ENCODE peak calls at places on chromosomes 3 and 15, in six cellular contexts. B is A549, N is HepG2, R is GM12878, K is SK-N-SH, J is K562. A is an unnamed sample.

GRCh38 chr3:18891641-18892040 is 256.7 kb upstream of the KCNH8 start:
- DNase-seq in B (no peak), N (no peak), R (no peak), K (no peak), J (no peak), A (no peak)

GRCh38 chr3:49883992-49884391 is 14.3 kb upstream of the CAMKV start:
- DNase-seq in B (no peak), N (no peak), R (no peak), K (no peak), J (no peak), A (no peak)

GRCh38 chr15:31372635-31373091 is 46.0 kb downstream of the KLF13 start:
- DNase-seq in B (no peak), N (no peak), R (no peak), K (peak), J (no peak), A (no peak)

GRCh38 chr3:54882114-54882833 is 45.6 kb downstream of the LRTM1 start:
- DNase-seq in B (peak), N (no peak), R (no peak), K (no peak), J (no peak), A (no peak)

GRCh38 chr3:135057996-135058395 is 262.9 kb downstream of the EPHB1 start:
- DNase-seq in B (no peak), N (no peak), R (no peak), K (no peak), J (no peak), A (no peak)

GRCh38 chr3:10263549-10264363 is 15.5 kb downstream of the TATDN2 start:
- DNase-seq in B (peak), N (no peak), R (no peak), K (peak), J (peak), A (peak)

GRCh38 chr3:19934098-19934566 is at the start of gene EFHB:
- DNase-seq in B (peak), N (peak), R (no peak), K (peak), J (peak), A (peak)

GRCh38 chr3:12476238-12476897 is 7.9 kb upstream of the TSEN2 start:
- DNase-seq in B (no peak), N (no peak), R (no peak), K (no peak), J (no peak), A (no peak)

GRCh38 chr3:10417849-10418248 is 87.5 kb downstream of the ATP2B2 start:
- DNase-seq in B (peak), N (peak), R (no peak), K (peak), J (peak), A (peak)

GRCh38 chr3:12961007-12961725 is 112.1 kb downstream of the IQSEC1 start:
- DNase-seq in B (no peak), N (no peak), R (no peak), K (no peak), J (peak), A (no peak)

DNA sequence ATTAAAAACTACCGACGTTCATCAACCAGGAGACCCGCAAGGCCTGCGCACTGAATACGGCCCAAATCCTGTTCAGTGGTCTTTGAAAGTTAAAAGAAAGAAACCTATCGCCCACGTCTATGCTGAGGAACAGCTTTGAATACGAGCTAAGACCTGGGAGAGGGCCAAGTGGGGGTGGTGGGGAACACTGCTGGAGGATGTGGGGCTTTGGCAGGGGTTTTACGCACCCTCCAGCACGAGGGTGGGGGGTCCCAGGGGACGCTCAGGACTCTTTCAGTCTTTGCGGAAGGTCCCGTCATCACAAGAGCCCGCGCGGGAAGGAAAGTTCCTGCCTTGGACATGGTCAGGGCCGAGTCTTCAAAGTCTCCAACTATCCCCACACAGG is 11.3 kb downstream of the SHOX2 start:
- DNase-seq in B (no peak), N (no peak), R (no peak), K (no peak), J (no peak), A (no peak)
- TF ChIP-seq REST in B (no peak), N (no peak), R (no peak), K (no peak), J (no peak), A (no peak)

GRCh38 chr3:29880809-29881208 is 599.9 kb downstream of the RBMS3 start:
- DNase-seq in B (no peak), N (no peak), R (no peak), K (no peak), J (no peak), A (no peak)
- TF ChIP-seq CTCF in B (no peak), N (no peak), R (no peak), K (no peak), J (no peak), A (no peak)

GRCh38 chr3:51796859-51797258 is 17.8 kb upstream of the IQCF6 start:
- DNase-seq in B (no peak), N (no peak), R (peak), K (no peak), J (no peak), A (no peak)

GRCh38 chr3:51800758-51801140 is 21.7 kb upstream of the IQCF6 start:
- DNase-seq in B (no peak), N (no peak), R (no peak), K (no peak), J (no peak), A (no peak)

GRCh38 chr3:51802091-51802720 is 23.2 kb upstream of the IQCF6 start:
- DNase-seq in B (no peak), N (no peak), R (no peak), K (no peak), J (no peak), A (no peak)

GRCh38 chr3:51798561-51798960 is 19.5 kb upstream of the IQCF6 start:
- DNase-seq in B (no peak), N (no peak), R (no peak), K (no peak), J (peak), A (no peak)

DNA sequence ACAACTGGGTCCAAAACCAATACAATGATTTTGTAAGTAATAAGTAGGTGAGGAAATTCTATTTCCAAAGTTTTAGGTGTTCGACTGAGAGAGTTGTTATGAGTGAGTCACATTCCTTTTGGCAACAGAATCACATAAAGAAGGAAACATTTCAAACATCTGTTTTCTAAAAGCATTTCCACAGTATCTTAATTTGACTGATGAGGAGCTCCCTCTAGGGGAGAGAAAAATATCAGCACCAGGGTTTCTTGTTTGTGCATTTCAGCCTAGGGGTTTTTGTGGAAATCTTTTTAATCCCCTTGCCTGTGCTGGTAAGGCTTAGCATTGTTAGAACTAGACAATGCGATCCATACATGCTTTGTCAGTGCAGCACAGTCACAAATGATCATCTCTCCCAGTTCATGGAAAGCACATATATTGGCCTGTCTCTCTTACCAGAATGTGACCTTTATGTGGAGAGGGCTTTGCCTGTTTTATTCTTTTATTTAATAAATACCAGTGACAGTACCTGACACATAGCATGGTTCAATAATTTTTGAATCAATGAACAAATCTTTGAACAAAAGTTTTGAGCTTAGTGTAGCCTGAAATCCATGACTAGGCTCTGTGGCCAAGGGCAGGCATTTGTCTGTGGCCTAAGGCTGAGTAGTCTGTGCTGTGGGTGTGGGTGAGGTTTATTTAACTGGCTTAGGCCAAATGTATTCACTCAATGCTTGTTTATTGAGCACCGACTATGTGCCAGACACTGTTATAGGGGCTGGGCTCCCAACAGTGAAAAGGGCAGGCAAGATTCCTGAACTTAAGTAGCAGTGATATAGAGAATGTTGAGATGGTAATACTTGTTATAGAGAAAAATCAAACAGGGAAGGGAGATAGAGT is 21.1 kb upstream of the IQCF6 start:
- DNase-seq in B (peak), N (peak), R (peak), K (peak), J (peak), A (peak)
- TF ChIP-seq MAX in B (no peak), N (no peak), R (no peak), K (no peak), J (no peak), A (no peak)

DNA sequence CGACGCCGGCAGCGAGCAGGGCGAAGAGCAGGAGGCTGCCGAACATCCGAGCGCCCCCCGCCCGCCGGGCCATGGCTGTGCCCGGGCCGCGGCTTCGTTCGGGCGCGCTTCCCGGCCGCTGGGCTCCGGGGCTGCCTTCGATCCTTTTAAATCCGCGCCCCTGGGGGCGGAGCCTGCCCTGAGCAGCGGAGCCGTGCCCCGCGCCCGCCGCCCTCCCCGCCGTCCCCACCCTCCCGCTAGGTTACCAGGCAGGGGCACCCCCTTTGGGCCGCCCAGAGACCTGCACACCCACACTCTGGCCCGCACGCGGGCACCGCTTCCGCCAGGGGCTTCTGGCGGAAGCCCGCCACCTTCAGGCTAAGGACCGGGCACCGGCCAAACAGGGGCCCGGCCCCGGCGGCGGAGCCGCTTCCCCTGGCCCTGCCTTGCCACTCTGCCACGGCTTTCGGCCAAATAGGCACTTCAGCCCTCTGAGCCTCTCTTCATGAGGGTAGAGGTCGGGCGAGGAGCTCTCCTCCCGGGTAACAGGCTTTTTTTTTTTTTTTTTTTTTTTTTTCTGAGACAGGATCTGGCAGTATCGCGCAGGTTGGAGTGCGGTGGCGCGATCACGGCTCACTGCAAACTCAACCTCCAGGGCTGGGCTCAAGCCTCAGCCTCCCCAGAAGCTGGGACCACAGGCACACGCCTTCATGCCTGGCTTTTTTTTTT is at the start of gene NMB:
- DNase-seq in B (peak), N (peak), R (peak), K (peak), J (no peak), A (peak)
- TF ChIP-seq REST in B (peak), N (no peak), R (no peak), K (no peak), J (no peak), A (no peak)

GRCh38 chr3:115217678-115218451 is 70.8 kb upstream of the ZBTB20 start:
- DNase-seq in B (peak), N (peak), R (no peak), K (peak), J (peak), A (peak)
- TF ChIP-seq CTCF in B (peak), N (peak), R (peak), K (peak), J (peak), A (peak)